ENCODE peak calls at places on chromosomes 2 and 18, in seven cellular contexts. G, V, A, H, U, M and K are unnamed samples.

GRCh38 chr2:229434131-229434530 is 163.0 kb upstream of the PID1 start:
- DNase-seq in G (no peak), V (no peak), A (no peak), H (no peak), U (peak), M (no peak), K (no peak)

GRCh38 chr2:189542145-189542882 is 38.3 kb downstream of the SLC40A1 start:
- DNase-seq in G (no peak), V (no peak), A (no peak), H (no peak), U (no peak), M (no peak), K (no peak)

GRCh38 chr2:17615728-17616351 is 75.3 kb downstream of the VSNL1 start:
- DNase-seq in G (no peak), V (no peak), A (no peak), H (no peak), U (peak), M (no peak), K (peak)

GRCh38 chr2:55236992-55237543 is 4.6 kb downstream of the RPS27A start:
- DNase-seq in G (no peak), V (no peak), A (no peak), H (no peak), U (no peak), M (no peak), K (no peak)

GRCh38 chr18:7931763-7932162 is 364.6 kb downstream of the PTPRM start:
- DNase-seq in G (no peak), V (peak), A (no peak), H (peak), U (no peak), M (no peak), K (no peak)

GRCh38 chr2:27833931-27834330 is 56.3 kb downstream of the RBKS start:
- DNase-seq in G (no peak), V (no peak), A (no peak), H (no peak), U (peak), M (no peak), K (no peak)

GRCh38 chr2:146572598-146572997 is 1272.2 kb upstream of the ACVR2A start:
- DNase-seq in G (no peak), V (no peak), A (no peak), H (no peak), U (peak), M (no peak), K (peak)

GRCh38 chr2:232386740-232387450 is 8.3 kb downstream of the ALPP start:
- DNase-seq in G (no peak), V (no peak), A (no peak), H (peak), U (peak), M (no peak), K (no peak)

GRCh38 chr2:23122681-23123080 is 262.3 kb upstream of the KLHL29 start:
- DNase-seq in G (no peak), V (no peak), A (no peak), H (no peak), U (no peak), M (no peak), K (no peak)

GRCh38 chr2:29598978-29599377 is 322.4 kb downstream of the ALK start:
- DNase-seq in G (no peak), V (no peak), A (no peak), H (no peak), U (no peak), M (no peak), K (no peak)